ENCODE peak calls at places on chromosome 7, in four cellular contexts. P is Peyer's patch; N is CD4-positive, CD25-positive, alpha-beta regulatory T cell; S is PC-9. Z is an unnamed sample.

GRCh38 chr7:87427289-87427688 is 48.2 kb downstream of the ABCB4 start:
- DNase-seq in P (no peak), N (no peak), S (no peak), Z (no peak)

GRCh38 chr7:131738066-131738465 is 181.6 kb upstream of the PODXL start:
- DNase-seq in P (no peak), S (no peak), N (no peak), Z (no peak)

GRCh38 chr7:151518105-151518780 is 1.5 kb downstream of the RHEB start:
- DNase-seq in P (peak; percentile 90), S (peak; percentile 60), N (peak; percentile 35), Z (peak; percentile 28)

GRCh38 chr7:128057909-128058308 is 26.7 kb upstream of the LRRC4 start:
- DNase-seq in P (no peak), N (no peak), S (no peak), Z (no peak)

GRCh38 chr7:38127216-38128207 is 50.5 kb upstream of the STARD3NL start:
- DNase-seq in S (no peak), N (no peak), P (no peak), Z (no peak)

GRCh38 chr7:72267291-72267800 is 144.8 kb downstream of the CALN1 start:
- DNase-seq in S (no peak), P (no peak), N (no peak), Z (no peak)

GRCh38 chr7:38704041-38704547 is 72.9 kb upstream of the AMPH start:
- DNase-seq in P (no peak), S (no peak), N (no peak), Z (no peak)

GRCh38 chr7:90271753-90272152 is 26.8 kb downstream of the CFAP69 start:
- DNase-seq in N (no peak), S (no peak), P (no peak), Z (no peak)

GRCh38 chr7:124532166-124532565 is 233.4 kb downstream of the GPR37 start:
- DNase-seq in S (no peak), N (no peak), P (no peak), Z (no peak)

GRCh38 chr7:99428972-99429566 is 9.5 kb downstream of the PTCD1 start:
- DNase-seq in P (no peak), N (no peak), S (no peak), Z (no peak)

GRCh38 chr7:7554021-7554432 is 12.7 kb upstream of the MIOS start:
- DNase-seq in S (no peak), N (no peak), P (no peak), Z (no peak)

GRCh38 chr7:70674268-70675025 is 457.5 kb upstream of the GALNT17 start:
- DNase-seq in P (no peak), N (no peak), S (no peak), Z (no peak)

GRCh38 chr7:57198801-57199200 is 66.6 kb upstream of the ZNF479 start:
- DNase-seq in S (no peak), P (no peak), N (no peak), Z (no peak)

GRCh38 chr7:15011289-15011688 is 108.7 kb upstream of the DGKB start:
- DNase-seq in P (no peak), N (no peak), S (no peak), Z (no peak)

GRCh38 chr7:112580717-112581435 is 100.1 kb downstream of the LSMEM1 start:
- DNase-seq in S (no peak), P (no peak), N (no peak), Z (no peak)

GRCh38 chr7:156843157-156843556 is 49.8 kb downstream of the LMBR1 start:
- DNase-seq in P (no peak), N (no peak), S (no peak), Z (no peak)

GRCh38 chr7:921071-921461 is 33.4 kb downstream of the ADAP1 start:
- DNase-seq in S (no peak), N (no peak), P (peak; percentile 42), Z (peak; percentile 40)

GRCh38 chr7:919924-920341 is 34.5 kb downstream of the ADAP1 start:
- DNase-seq in N (no peak), P (peak; percentile 70), S (no peak), Z (no peak)

GRCh38 chr7:921581-922333 is 32.7 kb downstream of the ADAP1 start:
- DNase-seq in S (no peak), N (no peak), P (peak; percentile 50), Z (peak; percentile 20)

GRCh38 chr7:919114-919442 is 35.4 kb downstream of the ADAP1 start:
- DNase-seq in P (peak; percentile 38), S (no peak), N (no peak), Z (peak; percentile 0)

GRCh38 chr7:920351-921070 is 34.0 kb downstream of the ADAP1 start:
- DNase-seq in P (peak; percentile 78), S (no peak), N (no peak), Z (peak; percentile 4)
- H3K4me1 ChIP-seq in P (peaks cover 34% of the 10 kb centered on the region), S (no peaks in the 10 kb centered on the region), N (peaks cover 43% of the 10 kb centered on the region), Z (peaks cover 32% of the 10 kb centered on the region)

GRCh38 chr7:47580175-47580701 is 1.7 kb downstream of the TNS3 start:
- DNase-seq in N (no peak), S (peak; percentile 80), P (peak; percentile 66), Z (no peak)

GRCh38 chr7:47582748-47583740 is 1.1 kb upstream of the TNS3 start:
- DNase-seq in N (no peak), P (no peak), S (peak; percentile 89), Z (no peak)

GRCh38 chr7:47580811-47581331 is 1.0 kb downstream of the TNS3 start:
- DNase-seq in P (no peak), N (no peak), S (no peak), Z (no peak)

GRCh38 chr7:47581442-47581820 is 480 bp downstream of the TNS3 start:
- DNase-seq in P (peak; percentile 74), N (no peak), S (no peak), Z (no peak)

DNA sequence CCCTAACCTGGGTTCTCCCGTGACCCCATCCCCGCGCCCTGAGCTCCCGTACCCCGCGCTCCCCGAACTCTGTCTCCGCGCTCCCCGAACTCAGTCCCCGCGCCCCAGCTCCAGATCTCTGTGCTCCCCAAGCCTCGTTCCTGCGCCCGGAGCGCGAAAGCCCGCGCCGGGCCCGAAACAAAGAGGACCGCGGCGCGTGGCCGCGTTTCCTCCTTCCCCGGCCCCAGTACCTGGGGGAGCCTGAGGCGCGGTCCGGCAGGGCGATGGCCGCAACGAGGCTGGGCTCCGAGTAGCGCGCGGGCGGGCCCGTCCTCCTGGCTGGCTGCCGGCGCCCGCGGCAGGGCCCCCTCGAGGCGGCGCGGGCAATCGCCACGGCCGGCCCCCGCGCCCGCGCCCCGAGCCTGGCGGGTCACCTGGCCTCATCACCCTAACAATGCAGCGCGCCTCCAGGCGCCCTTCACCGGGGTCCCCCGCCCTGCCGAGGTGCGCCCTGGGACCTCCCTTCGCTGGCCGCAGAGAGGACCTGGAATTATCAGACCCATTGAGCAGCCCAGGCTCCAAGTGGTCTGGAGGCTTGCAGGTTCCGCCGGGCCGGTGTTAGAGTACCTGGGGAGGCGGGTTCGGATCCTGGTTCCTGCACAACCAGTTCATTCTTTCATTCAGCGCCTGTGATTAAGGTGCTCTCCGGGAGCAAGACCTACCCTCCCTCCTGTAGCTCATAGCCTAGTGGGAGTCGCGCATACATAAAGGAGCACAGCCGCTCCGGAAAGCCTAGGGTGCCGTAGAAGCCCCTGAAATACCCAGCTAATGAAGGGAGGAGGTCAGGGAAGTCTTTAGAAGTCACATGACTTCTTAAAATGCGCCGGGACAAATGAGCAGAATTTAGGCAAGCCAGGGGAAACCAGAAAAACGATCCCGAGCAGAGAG is at the start of gene TNS3:
- DNase-seq in S (peak; percentile 64), P (peak; percentile 67), N (no peak), Z (no peak)
- H3K4me1 ChIP-seq in S (peaks cover 80% of the 10 kb centered on the region), P (peaks cover 11% of the 10 kb centered on the region), N (no peaks in the 10 kb centered on the region), Z (no peaks in the 10 kb centered on the region)

GRCh38 chr7:26292768-26293560 is 1.3 kb downstream of the SNX10 start:
- DNase-seq in S (no peak), N (no peak), P (no peak), Z (no peak)

GRCh38 chr7:26291251-26291650 is 411 bp upstream of the SNX10 start:
- DNase-seq in P (no peak), N (no peak), S (no peak), Z (no peak)

GRCh38 chr7:26295015-26295414 is 3.4 kb downstream of the SNX10 start:
- DNase-seq in S (no peak), N (no peak), P (no peak), Z (no peak)

GRCh38 chr7:26293569-26294308 is 2.1 kb downstream of the SNX10 start:
- DNase-seq in P (peak; percentile 67), N (peak; percentile 58), S (no peak), Z (peak; percentile 33)

DNA sequence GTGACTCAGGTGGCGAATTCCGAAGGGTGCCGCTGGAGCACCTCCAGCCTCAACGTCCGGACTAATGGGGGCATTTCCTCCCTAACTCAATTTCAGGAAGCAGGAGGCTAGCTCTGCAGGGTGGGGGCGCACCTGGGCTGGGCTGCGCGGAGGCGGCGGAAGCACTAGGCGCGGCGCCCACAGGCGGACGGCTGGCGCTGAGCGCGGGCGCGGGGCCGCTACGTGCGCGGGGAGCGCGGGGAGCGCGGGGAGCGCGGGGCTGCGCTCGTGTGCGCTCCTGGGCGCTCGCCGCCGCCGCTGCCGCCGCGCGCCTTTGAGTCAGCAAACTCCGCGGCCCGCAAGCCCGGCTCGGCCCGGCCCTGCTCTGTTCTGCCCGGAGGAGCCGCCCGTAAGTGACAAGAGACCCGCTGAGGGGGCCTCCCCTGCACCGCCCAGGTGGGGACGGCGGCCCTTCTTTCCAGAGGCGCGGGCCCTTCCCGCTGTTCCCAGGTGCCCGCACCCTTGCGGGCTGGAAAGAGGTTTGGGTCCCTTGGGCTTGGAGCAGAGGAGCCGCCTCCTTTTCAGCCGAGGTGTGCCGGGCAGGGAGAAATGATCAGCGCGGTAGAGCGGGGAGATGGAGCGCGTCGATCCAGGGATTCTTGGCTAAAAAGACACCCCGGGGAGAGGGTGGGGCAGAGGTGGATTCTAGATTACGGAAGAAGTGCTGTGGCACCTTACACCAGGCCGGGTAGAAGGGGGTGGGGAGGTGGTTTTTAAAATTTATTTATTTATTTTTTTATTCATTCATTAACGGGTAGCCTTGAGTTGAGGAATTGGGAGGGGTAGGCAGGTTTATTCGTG is at the start of gene SNX10:
- DNase-seq in S (peak; percentile 59), P (peak; percentile 91), N (peak; percentile 74), Z (peak; percentile 74)
- H3K4me1 ChIP-seq in S (peaks cover 13% of the 10 kb centered on the region), P (no peaks in the 10 kb centered on the region), N (peaks cover 42% of the 10 kb centered on the region), Z (peaks cover 41% of the 10 kb centered on the region)

DNA sequence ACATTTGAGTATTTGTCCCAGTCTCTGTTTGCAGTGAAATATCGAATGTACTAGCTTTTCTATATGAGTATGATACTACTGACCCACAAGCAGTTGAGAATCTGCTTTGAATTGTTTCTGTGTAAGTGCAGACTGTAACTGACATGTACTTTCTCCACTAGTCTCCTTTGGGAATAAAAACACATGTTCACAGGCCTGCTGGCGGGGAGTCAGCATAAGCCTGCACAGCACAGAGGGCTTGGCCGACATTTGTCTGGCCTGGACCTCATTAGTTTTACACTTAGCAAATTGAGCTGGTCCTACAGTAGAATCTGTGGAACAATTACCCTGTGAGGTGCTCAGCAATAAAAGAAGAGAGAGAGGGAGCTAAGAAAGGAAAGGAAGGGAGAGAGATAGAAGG is 72.7 kb downstream of the ITGB8 start:
- DNase-seq in S (no peak), P (no peak), N (no peak), Z (no peak)
- H3K4me1 ChIP-seq in S (peaks cover 19% of the 10 kb centered on the region), P (no peaks in the 10 kb centered on the region), N (no peaks in the 10 kb centered on the region), Z (no peaks in the 10 kb centered on the region)

GRCh38 chr7:22586101-22586805 is 86.3 kb upstream of the STEAP1B start:
- DNase-seq in S (peak; percentile 66), P (no peak), N (no peak), Z (no peak)
- H3K4me1 ChIP-seq in S (peaks cover 46% of the 10 kb centered on the region), P (no peaks in the 10 kb centered on the region), N (no peaks in the 10 kb centered on the region), Z (no peaks in the 10 kb centered on the region)